ENCODE peak calls at places on chromosomes 5 and 9, in nine cellular contexts. F is left ventricle myocardium superior; Q is MCF 10A; V is globus pallidus; U is activated T-cell treated with anti-CD3 and anti-CD28 coated beads, Interleukin-2, amount 50 U/mL, for 4 hours; W is stimulated activated naive CD8-positive, alpha-beta T cell treated with anti-CD3 and anti-CD28 coated beads, Interleukin-15, Interleukin-2, amounts not matched to agents 100 U/mL and 50 U/mL, for 24 hours; N is AG04450; X is occipital lobe; E is head of caudate nucleus. C is an unnamed sample.

GRCh38 chr5:39580702-39581498 is 156.1 kb upstream of the DAB2 start:
- DNase-seq in F (no peak), Q (no peak), V (no peak), U (no peak), W (no peak), N (no peak), X (no peak), E (no peak), C (no peak)

GRCh38 chr5:87780831-87781760 is 368.4 kb upstream of the CCNH start:
- DNase-seq in F (peak), Q (peak), V (peak), U (peak), W (peak), N (peak), X (peak), E (peak), C (peak)

GRCh38 chr5:166977916-166978434 is 1313.5 kb upstream of the WWC1 start:
- DNase-seq in F (no peak), Q (no peak), V (no peak), U (no peak), W (no peak), N (no peak), X (no peak), E (no peak), C (no peak)

GRCh38 chr9:36864491-36865410 is 169.3 kb downstream of the PAX5 start:
- DNase-seq in F (no peak), Q (no peak), V (no peak), U (no peak), W (no peak), N (no peak), X (no peak), E (no peak), C (no peak)

GRCh38 chr9:134595014-134595413 is 46.6 kb upstream of the COL5A1 start:
- DNase-seq in F (no peak), Q (no peak), V (no peak), U (no peak), W (no peak), N (no peak), X (no peak), E (no peak), C (no peak)

GRCh38 chr9:107281164-107281563 is 1.9 kb upstream of the RAD23B start:
- DNase-seq in F (no peak), Q (peak), V (no peak), U (no peak), W (no peak), N (no peak), X (no peak), E (no peak), C (no peak)

GRCh38 chr5:119706049-119706448 is 76.7 kb downstream of the FAM170A start:
- DNase-seq in F (no peak), Q (no peak), V (no peak), U (no peak), W (no peak), N (no peak), X (no peak), E (no peak), C (no peak)

GRCh38 chr5:6724321-6724929 is 11.2 kb downstream of the TENT4A start:
- DNase-seq in F (no peak), Q (no peak), V (no peak), U (no peak), W (no peak), N (no peak), X (no peak), E (no peak), C (no peak)

GRCh38 chr9:14212116-14212515 is 101.8 kb downstream of the NFIB start:
- DNase-seq in F (no peak), Q (no peak), V (no peak), U (no peak), W (no peak), N (peak), X (no peak), E (no peak), C (no peak)

GRCh38 chr5:67515020-67515689 is 318.6 kb upstream of the CD180 start:
- DNase-seq in F (no peak), Q (no peak), V (no peak), U (no peak), W (peak), N (no peak), X (no peak), E (no peak), C (no peak)

GRCh38 chr9:95552814-95553546 is 36.2 kb upstream of the PTCH1 start:
- DNase-seq in F (peak), Q (no peak), V (no peak), U (peak), W (peak), N (no peak), X (no peak), E (no peak), C (no peak)

GRCh38 chr9:22238809-22239684 is 207.6 kb upstream of the DMRTA1 start:
- DNase-seq in F (no peak), Q (peak), V (peak), U (no peak), W (no peak), N (no peak), X (no peak), E (no peak), C (no peak)

GRCh38 chr5:88882321-88883038 is 504 bp downstream of the MEF2C start:
- DNase-seq in F (no peak), Q (no peak), V (no peak), U (no peak), W (no peak), N (no peak), X (no peak), E (no peak), C (no peak)

GRCh38 chr9:124329393-124329792 is 71.6 kb downstream of the NEK6 start:
- DNase-seq in F (no peak), Q (no peak), V (peak), U (no peak), W (no peak), N (no peak), X (no peak), E (peak), C (no peak)

GRCh38 chr5:37045703-37046102 is 169.1 kb downstream of the NIPBL start:
- DNase-seq in F (no peak), Q (no peak), V (peak), U (no peak), W (no peak), N (no peak), X (no peak), E (no peak), C (no peak)

GRCh38 chr9:127128341-127129072 is 6.1 kb upstream of the ANGPTL2 start:
- DNase-seq in F (peak), Q (peak), V (peak), U (no peak), W (no peak), N (no peak), X (no peak), E (peak), C (peak)

GRCh38 chr5:98564836-98565235 is 208.6 kb upstream of the RGMB start:
- DNase-seq in F (no peak), Q (no peak), V (no peak), U (no peak), W (no peak), N (no peak), X (no peak), E (no peak), C (no peak)

GRCh38 chr5:154303133-154303532 is 112.6 kb downstream of the GALNT10 start:
- DNase-seq in F (no peak), Q (no peak), V (no peak), U (no peak), W (no peak), N (no peak), X (no peak), E (no peak), C (no peak)

GRCh38 chr9:116959775-116960174 is 272.7 kb downstream of the TRIM32 start:
- DNase-seq in F (no peak), Q (no peak), V (peak), U (no peak), W (no peak), N (no peak), X (no peak), E (peak), C (peak)

GRCh38 chr5:115309751-115310370 is 13.4 kb upstream of the CCDC112 start:
- DNase-seq in F (no peak), Q (peak), V (peak), U (no peak), W (no peak), N (peak), X (no peak), E (no peak), C (no peak)

GRCh38 chr5:135328128-135328687 is 70.8 kb downstream of the MACROH2A1 start:
- DNase-seq in F (no peak), Q (no peak), V (no peak), U (no peak), W (no peak), N (no peak), X (no peak), E (no peak), C (no peak)

GRCh38 chr5:69492391-69493234 is at the start of gene OCLN:
- DNase-seq in F (peak), Q (peak), V (no peak), U (no peak), W (peak), N (no peak), X (no peak), E (no peak), C (peak)

GRCh38 chr9:135023389-135023788 is 64.1 kb upstream of the OLFM1 start:
- DNase-seq in F (no peak), Q (peak), V (no peak), U (no peak), W (no peak), N (no peak), X (no peak), E (no peak), C (no peak)

GRCh38 chr5:1312206-1312605 is 17.3 kb upstream of the TERT start:
- DNase-seq in F (no peak), Q (no peak), V (no peak), U (peak), W (peak), N (no peak), X (no peak), E (no peak), C (no peak)

GRCh38 chr5:178416919-178417318 is 173.3 kb downstream of the COL23A1 start:
- DNase-seq in F (no peak), Q (peak), V (no peak), U (no peak), W (no peak), N (no peak), X (no peak), E (no peak), C (no peak)

GRCh38 chr5:159031513-159031912 is 68.2 kb downstream of the EBF1 start:
- DNase-seq in F (no peak), Q (peak), V (no peak), U (no peak), W (no peak), N (no peak), X (no peak), E (no peak), C (no peak)

GRCh38 chr9:684055-684949 is 157.2 kb upstream of the DMRT1 start:
- DNase-seq in F (no peak), Q (peak), V (no peak), U (no peak), W (no peak), N (no peak), X (no peak), E (no peak), C (no peak)

GRCh38 chr5:110751902-110752762 is 13.3 kb downstream of the SLC25A46 start:
- DNase-seq in F (no peak), Q (no peak), V (no peak), U (peak), W (peak), N (peak), X (no peak), E (no peak), C (no peak)

GRCh38 chr5:127068771-127069330 is 4.5 kb downstream of the C5orf63 start:
- DNase-seq in F (peak), Q (peak), V (no peak), U (no peak), W (no peak), N (no peak), X (no peak), E (no peak), C (no peak)

GRCh38 chr5:34680896-34681295 is 24.8 kb downstream of the RAI14 start:
- DNase-seq in F (no peak), Q (no peak), V (no peak), U (no peak), W (no peak), N (no peak), X (no peak), E (no peak), C (no peak)

C was measured in anterior cingulate cortex.